ENCODE peak calls at places on chromosomes 7 and 10, in four cellular contexts. R is PC-9, B is heart left ventricle, U is upper lobe of right lung. D is an unnamed sample.
A peak's percentile ranks its signal among the peaks of the same experiment; 100 is the strongest.

GRCh38 chr7:42843209-42843800 is 68.6 kb downstream of the C7orf25 start:
- DNase-seq in R (peak; percentile 22), B (no peak), U (peak; percentile 65), D (no peak)

GRCh38 chr7:37977243-37977642 is 56.8 kb downstream of the EPDR1 start:
- DNase-seq in R (no peak), B (no peak), U (no peak), D (no peak)

GRCh38 chr7:92614586-92615237 is 24.5 kb upstream of the FAM133B start:
- DNase-seq in R (no peak), B (no peak), U (no peak), D (no peak)

GRCh38 chr10:58384536-58384998 is 643 bp upstream of the TFAM start:
- DNase-seq in R (no peak), B (no peak), U (no peak), D (no peak)

GRCh38 chr7:100824499-100825214 is 2.7 kb downstream of the EPHB4 start:
- DNase-seq in R (no peak), B (no peak), U (no peak), D (no peak)

GRCh38 chr7:587769-588168 is 68.1 kb upstream of the PDGFA start:
- DNase-seq in R (no peak), B (peak; percentile 75), U (no peak), D (peak; percentile 59)

GRCh38 chr10:1198453-1199344 is 142.5 kb downstream of the WDR37 start:
- DNase-seq in R (no peak), B (no peak), U (peak; percentile 31), D (no peak)

GRCh38 chr7:19362099-19362498 is 216.9 kb upstream of the FERD3L start:
- DNase-seq in R (no peak), B (no peak), U (no peak), D (no peak)

GRCh38 chr10:98384531-98385133 is 30.4 kb downstream of the PYROXD2 start:
- DNase-seq in R (no peak), B (no peak), U (no peak), D (no peak)

DNA sequence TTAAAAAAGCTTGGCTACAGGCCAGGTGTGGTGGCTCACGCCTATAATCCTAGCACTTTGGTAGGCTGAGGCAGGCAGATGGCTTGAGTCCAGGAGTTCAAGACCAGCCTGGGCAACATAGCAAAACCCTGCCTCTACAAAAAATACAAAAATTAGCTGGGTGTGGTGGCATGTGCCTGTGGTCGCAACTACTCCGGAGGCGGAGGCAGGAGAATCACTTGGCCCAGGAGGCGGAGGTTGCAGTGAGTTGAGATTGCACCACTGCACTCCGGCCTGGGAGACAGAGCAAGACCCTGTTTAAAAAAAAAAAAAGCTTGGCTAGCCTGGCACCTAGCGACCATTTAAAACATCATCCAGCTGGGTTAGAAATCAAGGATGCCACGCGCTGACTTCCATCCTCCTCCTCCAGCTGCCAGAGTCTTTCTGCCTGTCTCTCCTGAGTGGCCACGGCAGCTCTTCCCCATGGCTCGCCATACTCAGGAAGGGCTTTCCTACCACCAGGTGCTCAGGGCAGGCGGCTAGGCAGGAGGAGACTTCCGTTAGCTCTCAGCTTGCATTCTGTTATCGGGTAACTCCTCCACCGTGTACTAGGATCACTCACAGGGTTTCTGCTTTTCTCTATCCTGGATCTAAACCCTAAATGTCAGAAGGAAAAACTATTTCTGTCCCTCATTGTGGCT is 45.0 kb downstream of the DENND2A start:
- DNase-seq in R (no peak), B (no peak), U (no peak), D (no peak)
- TF ChIP-seq CTCF in R (no peak), B (no peak), U (no peak), D (no peak)

GRCh38 chr10:43230101-43230908 is 36.6 kb downstream of the RASGEF1A start:
- DNase-seq in R (no peak), B (peak; percentile 42), U (peak; percentile 58), D (peak; percentile 58)
- H3K4me3 ChIP-seq in R (no peak overlapping the region), B (peak overlapping the region; percentile 57), U (peak overlapping the region; percentile 47), D (peak overlapping the region; percentile 57)

GRCh38 chr10:26043469-26043868 is 109.4 kb downstream of the MYO3A start:
- DNase-seq in R (no peak), B (no peak), U (no peak), D (no peak)

GRCh38 chr10:26044123-26044749 is 110.2 kb downstream of the MYO3A start:
- DNase-seq in R (no peak), B (no peak), U (peak; percentile 69), D (no peak)

GRCh38 chr10:26048756-26049155 is 114.7 kb downstream of the MYO3A start:
- DNase-seq in R (no peak), B (no peak), U (no peak), D (no peak)

GRCh38 chr10:26046073-26046684 is 112.2 kb downstream of the MYO3A start:
- DNase-seq in R (no peak), B (no peak), U (no peak), D (no peak)
- TF ChIP-seq CTCF in R (no peak), B (no peak), U (no peak), D (no peak)

GRCh38 chr10:21502371-21502765 is 23.1 kb downstream of the SKIDA1 start:
- DNase-seq in R (no peak), B (no peak), U (no peak), D (no peak)
- H3K4me3 ChIP-seq in R (no peak overlapping the region), B (no peak overlapping the region), U (no peak overlapping the region), D (no peak overlapping the region)

GRCh38 chr10:78155722-78156121 is 122.1 kb downstream of the RPS24 start:
- DNase-seq in R (no peak), B (no peak), U (no peak), D (no peak)
- TF ChIP-seq CTCF in R (peak; percentile 31), B (no peak), U (no peak), D (no peak)

D was measured in ascending aorta.